ENCODE peak calls at places on chromosomes 16 and 17, in eight cellular contexts. Z is heart left ventricle, T is stomach, K is esophagus muscularis mucosa, E is esophagus squamous epithelium, V is HCT116, R is transverse colon, F is Peyer's patch. Y is an unnamed sample.

GRCh38 chr16:24858219-24859041 is 12.7 kb downstream of the SLC5A11 start:
- DNase-seq in K (no peak), F (peak; percentile 70), Z (peak; percentile 46), V (no peak), T (peak; percentile 39), E (no peak), R (peak; percentile 63), Y (peak; percentile 57)

GRCh38 chr16:4244881-4245280 is 3.0 kb upstream of the SRL start:
- DNase-seq in R (no peak), K (no peak), F (no peak), V (no peak), T (no peak), E (no peak), Z (no peak), Y (no peak)

GRCh38 chr17:31260151-31260550 is 36.9 kb downstream of the OMG start:
- DNase-seq in Z (no peak), R (no peak), F (no peak), E (no peak), T (no peak), V (no peak), K (no peak), Y (no peak)

GRCh38 chr17:75289832-75290337 is 652 bp upstream of the SLC25A19 start:
- DNase-seq in K (peak; percentile 93), F (peak; percentile 57), V (no peak), R (peak; percentile 79), Z (peak; percentile 68), E (no peak), T (peak; percentile 67), Y (peak; percentile 59)

GRCh38 chr17:16286947-16287562 is 66.2 kb downstream of the CENPV start:
- DNase-seq in E (no peak), T (no peak), Z (peak; percentile 31), F (no peak), R (peak; percentile 31), K (no peak), V (no peak), Y (peak; percentile 21)

GRCh38 chr17:82216301-82217119 is 3.9 kb upstream of the CCDC57 start:
- DNase-seq in F (peak; percentile 64), Z (peak; percentile 81), E (no peak), V (peak; percentile 85), K (no peak), R (peak; percentile 85), T (peak; percentile 89), Y (peak; percentile 86)

GRCh38 chr17:49715717-49716279 is 8.0 kb upstream of the SLC35B1 start:
- DNase-seq in F (no peak), V (no peak), Z (no peak), R (no peak), K (no peak), T (no peak), E (no peak), Y (no peak)

GRCh38 chr17:42249681-42250446 is 26.3 kb downstream of the STAT5B start:
- DNase-seq in Z (no peak), T (no peak), V (no peak), F (no peak), E (no peak), K (no peak), R (no peak), Y (no peak)

GRCh38 chr17:10741416-10742140 is 11.8 kb upstream of the TMEM220 start:
- DNase-seq in Z (no peak), R (no peak), V (no peak), T (peak; percentile 25), K (no peak), F (no peak), E (no peak), Y (peak; percentile 76)

GRCh38 chr16:87471278-87472141 is 21.3 kb downstream of the ZCCHC14 start:
- DNase-seq in K (no peak), E (no peak), V (no peak), T (no peak), F (no peak), Z (no peak), R (no peak), Y (no peak)

GRCh38 chr17:17913695-17914332 is 58.4 kb downstream of the TOM1L2 start:
- DNase-seq in E (no peak), T (peak; percentile 60), K (peak; percentile 93), V (peak; percentile 82), Z (peak; percentile 73), F (peak; percentile 84), R (peak; percentile 88), Y (peak; percentile 88)

GRCh38 chr17:79529661-79530081 is 81.2 kb downstream of the RBFOX3 start:
- DNase-seq in F (no peak), T (no peak), Z (no peak), R (no peak), V (no peak), K (no peak), E (no peak), Y (no peak)

GRCh38 chr17:44360826-44361225 is 2.8 kb downstream of the FAM171A2 start:
- DNase-seq in K (no peak), F (no peak), Z (no peak), R (no peak), V (no peak), T (no peak), E (no peak), Y (peak; percentile 43)

GRCh38 chr17:17305282-17305801 is 2.2 kb downstream of the NT5M start:
- DNase-seq in E (no peak), V (no peak), F (no peak), T (no peak), R (peak; percentile 57), Z (no peak), K (no peak), Y (no peak)

GRCh38 chr17:33039874-33040273 is 48.2 kb downstream of the SPACA3 start:
- DNase-seq in T (no peak), R (no peak), F (no peak), V (no peak), K (no peak), E (no peak), Z (no peak), Y (no peak)

GRCh38 chr17:31525801-31526549 is 134.5 kb downstream of the RAB11FIP4 start:
- DNase-seq in K (no peak), E (no peak), V (no peak), F (peak; percentile 50), T (no peak), R (no peak), Z (no peak), Y (no peak)

GRCh38 chr17:53127331-53127730 is 695.4 kb upstream of the KIF2B start:
- DNase-seq in V (no peak), K (no peak), T (no peak), E (no peak), Z (no peak), R (no peak), F (no peak), Y (no peak)

GRCh38 chr16:56993204-56993603 is 3.8 kb downstream of the NLRC5 start:
- DNase-seq in E (no peak), T (no peak), F (no peak), K (no peak), Z (no peak), V (no peak), R (no peak), Y (no peak)

GRCh38 chr16:56988948-56989945 is at the start of gene NLRC5:
- DNase-seq in V (peak; percentile 22), F (peak; percentile 92), Z (peak; percentile 90), T (peak; percentile 92), E (peak; percentile 36), R (peak; percentile 93), K (peak; percentile 95), Y (peak; percentile 90)

GRCh38 chr16:56988161-56988947 is 1.0 kb upstream of the NLRC5 start:
- DNase-seq in T (no peak), K (no peak), E (no peak), R (peak; percentile 13), Z (no peak), F (peak; percentile 50), V (no peak), Y (peak; percentile 43)

GRCh38 chr16:56989988-56990387 is 631 bp downstream of the NLRC5 start:
- DNase-seq in V (no peak), Z (no peak), K (no peak), T (no peak), E (no peak), R (peak; percentile 4), F (no peak), Y (no peak)

GRCh38 chr16:56990407-56991286 is 1.3 kb downstream of the NLRC5 start:
- DNase-seq in Z (no peak), V (no peak), E (no peak), R (peak; percentile 10), T (no peak), F (no peak), K (no peak), Y (no peak)
- H3K27ac ChIP-seq in Z (no peak overlapping the region), V (no peak overlapping the region), E (peak overlapping the region; percentile 87), R (peak overlapping the region; percentile 91), T (peak overlapping the region; percentile 88), F (peak overlapping the region; percentile 84), K (peak overlapping the region; percentile 87), Y (peak overlapping the region; percentile 82)

GRCh38 chr16:799111-799947 is 1.2 kb downstream of the GNG13 start:
- DNase-seq in K (no peak), V (no peak), Z (no peak), T (no peak), R (no peak), E (no peak), F (no peak), Y (no peak)
- TF ChIP-seq POLR2A in K (no peak), V (no peak), Z (no peak), T (no peak), R (no peak), E (no peak), F (no peak), Y (no peak)

DNA sequence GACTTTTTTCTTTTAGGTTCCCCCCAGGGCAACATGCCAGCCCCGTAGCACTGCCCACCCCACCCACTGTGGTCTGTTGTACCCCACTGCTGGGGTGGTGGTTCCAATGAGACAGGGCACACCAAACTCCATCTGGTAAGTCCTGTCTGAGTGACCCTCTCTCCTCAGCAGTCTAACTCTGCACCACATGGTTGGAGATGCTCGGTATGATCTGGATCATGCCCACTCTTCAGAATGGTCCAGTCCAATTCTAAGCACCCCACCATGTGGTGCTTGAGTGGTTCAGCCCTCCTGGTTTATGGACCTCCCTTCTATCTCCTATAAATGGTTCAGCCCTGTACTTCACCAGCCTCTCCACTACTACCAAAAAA is 5.9 kb downstream of the KDM6B start:
- DNase-seq in T (no peak), E (no peak), K (no peak), Z (no peak), F (no peak), V (no peak), R (no peak), Y (no peak)
- H3K27ac ChIP-seq in T (peak overlapping the region; percentile 100), E (peak overlapping the region; percentile 97), K (peak overlapping the region; percentile 98), Z (no peak overlapping the region), F (peak overlapping the region; percentile 100), V (peak overlapping the region; percentile 97), R (peak overlapping the region; percentile 99), Y (peak overlapping the region; percentile 3)

DNA sequence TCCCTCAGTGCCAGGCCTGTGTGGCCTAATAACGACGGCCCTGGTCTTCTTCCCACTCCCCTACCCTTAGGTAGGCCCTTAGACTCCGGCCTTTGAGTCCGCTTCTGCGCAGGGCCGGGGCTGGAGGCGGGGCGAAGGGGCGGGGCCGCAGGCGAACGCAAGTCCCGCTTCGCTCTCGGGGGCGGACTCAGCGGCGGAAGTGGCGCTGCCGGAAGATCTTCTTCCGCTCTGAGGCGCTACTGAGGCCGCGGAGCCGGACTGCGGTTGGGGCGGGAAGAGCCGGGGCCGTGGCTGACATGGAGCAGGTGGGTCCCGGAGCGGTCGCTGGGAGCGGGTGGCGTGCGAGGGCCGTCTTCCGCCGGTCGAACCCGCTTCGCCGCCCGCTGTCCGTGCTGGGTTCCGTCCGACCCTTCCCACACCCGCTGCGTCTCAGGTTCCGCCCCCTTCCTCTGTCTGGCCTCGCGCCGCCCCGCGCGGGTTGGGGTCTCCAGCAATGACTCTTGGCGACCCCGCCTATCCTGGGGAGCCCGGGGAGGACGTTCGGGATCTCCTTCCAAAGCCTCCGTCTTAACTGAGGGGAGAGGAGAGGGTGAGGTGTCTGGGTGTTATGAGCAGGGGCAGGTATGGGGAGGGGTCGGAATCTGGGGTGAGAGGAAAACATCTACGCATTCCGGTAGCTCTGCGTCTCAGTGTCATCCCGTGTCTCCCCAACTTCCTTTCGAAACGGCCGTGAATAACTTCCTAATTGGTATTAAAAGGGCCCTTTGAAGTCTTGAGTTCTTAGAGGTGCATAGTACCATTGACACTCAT is at the start of gene STARD3:
- DNase-seq in Z (peak; percentile 95), E (peak; percentile 33), F (peak; percentile 97), T (peak; percentile 95), K (peak; percentile 97), R (peak; percentile 96), V (peak; percentile 73), Y (peak; percentile 94)
- TF ChIP-seq POLR2A in Z (no peak), E (no peak), F (peak; percentile 53), T (no peak), K (peak; percentile 6), R (peak; percentile 78), V (no peak), Y (peak; percentile 74)

Y was measured in adrenal gland.